ENCODE peak calls at places on chromosomes 16 and 17, in seven cellular contexts. F, Q, O, U, C, W and A are unnamed samples.
A peak's percentile ranks its signal among the peaks of the same experiment; 100 is the strongest.

GRCh38 chr17:27542841-27543463 is 86.7 kb downstream of the KSR1 start:
- ATAC-seq in F (no peak), Q (no peak), O (no peak), U (no peak), C (no peak), W (no peak), A (no peak)

GRCh38 chr17:5499790-5500189 is 13.4 kb downstream of the MIS12 start:
- ATAC-seq in F (no peak), Q (no peak), O (no peak), U (no peak), C (peak; percentile 39), W (no peak), A (no peak)

GRCh38 chr17:17892009-17892408 is 55.2 kb upstream of the SREBF1 start:
- ATAC-seq in F (no peak), Q (no peak), O (no peak), U (no peak), C (no peak), W (no peak), A (no peak)

GRCh38 chr17:43839670-43840101 is 6.7 kb upstream of the MPP3 start:
- ATAC-seq in F (no peak), Q (no peak), O (no peak), U (no peak), C (no peak), W (peak; percentile 81), A (no peak)

GRCh38 chr17:72725432-72726068 is 366.9 kb downstream of the SLC39A11 start:
- ATAC-seq in F (no peak), Q (peak; percentile 32), O (peak; percentile 44), U (peak; percentile 38), C (peak; percentile 77), W (peak; percentile 76), A (peak; percentile 40)

GRCh38 chr16:17230932-17231581 is 239.7 kb downstream of the XYLT1 start:
- ATAC-seq in F (no peak), Q (no peak), O (no peak), U (peak; percentile 60), C (no peak), W (no peak), A (no peak)

GRCh38 chr17:4150106-4150505 is 7.1 kb downstream of the CYB5D2 start:
- ATAC-seq in F (no peak), Q (no peak), O (no peak), U (no peak), C (no peak), W (no peak), A (no peak)

GRCh38 chr17:17575360-17576251 is 15.9 kb downstream of the PEMT start:
- ATAC-seq in F (no peak), Q (peak; percentile 31), O (no peak), U (no peak), C (no peak), W (peak; percentile 29), A (no peak)

GRCh38 chr17:7836596-7837374 is 2.8 kb downstream of the KDM6B start:
- ATAC-seq in F (no peak), Q (peak; percentile 64), O (no peak), U (no peak), C (peak; percentile 50), W (peak; percentile 10), A (no peak)

GRCh38 chr17:57372156-57372555 is 115.8 kb downstream of the MSI2 start:
- ATAC-seq in F (no peak), Q (no peak), O (no peak), U (no peak), C (peak; percentile 6), W (peak; percentile 68), A (no peak)

GRCh38 chr17:57645950-57646686 is 99.0 kb downstream of the CCDC182 start:
- ATAC-seq in F (no peak), Q (no peak), O (peak; percentile 98), U (peak; percentile 97), C (no peak), W (no peak), A (peak; percentile 94)

GRCh38 chr17:81630274-81630673 is 6.6 kb downstream of the NPLOC4 start:
- ATAC-seq in F (no peak), Q (no peak), O (no peak), U (no peak), C (no peak), W (no peak), A (no peak)

GRCh38 chr16:997440-998051 is 16.0 kb downstream of the SOX8 start:
- ATAC-seq in F (no peak), Q (peak; percentile 52), O (peak; percentile 63), U (peak; percentile 73), C (peak; percentile 76), W (peak; percentile 85), A (peak; percentile 55)

GRCh38 chr16:85391175-85391707 is 221.9 kb upstream of the GSE1 start:
- ATAC-seq in F (no peak), Q (no peak), O (no peak), U (no peak), C (no peak), W (no peak), A (no peak)

GRCh38 chr17:68775338-68775737 is 174.2 kb upstream of the FAM20A start:
- ATAC-seq in F (no peak), Q (no peak), O (no peak), U (no peak), C (peak; percentile 20), W (no peak), A (no peak)

GRCh38 chr16:72658888-72659717 is 388.8 kb downstream of the ZFHX3 start:
- ATAC-seq in F (no peak), Q (no peak), O (no peak), U (no peak), C (no peak), W (no peak), A (no peak)

GRCh38 chr17:2063306-2064146 is 8.6 kb downstream of the HIC1 start:
- ATAC-seq in F (peak; percentile 9), Q (no peak), O (no peak), U (no peak), C (peak; percentile 24), W (no peak), A (no peak)

GRCh38 chr17:36673637-36674277 is 72.4 kb downstream of the MRM1 start:
- ATAC-seq in F (no peak), Q (no peak), O (peak; percentile 36), U (peak; percentile 25), C (no peak), W (no peak), A (no peak)

GRCh38 chr16:87764600-87765472 is 950 bp downstream of the KLHDC4 start:
- ATAC-seq in F (no peak), Q (no peak), O (no peak), U (peak; percentile 5), C (no peak), W (no peak), A (no peak)

GRCh38 chr17:34076743-34077631 is 178.1 kb upstream of the CCL2 start:
- ATAC-seq in F (no peak), Q (no peak), O (no peak), U (no peak), C (no peak), W (no peak), A (no peak)

GRCh38 chr16:2468142-2468724 is 2.9 kb upstream of the NTN3 start:
- ATAC-seq in F (peak; percentile 61), Q (no peak), O (peak; percentile 33), U (peak; percentile 31), C (peak; percentile 1), W (peak; percentile 27), A (peak; percentile 31)

GRCh38 chr16:90020838-90021382 is 1.7 kb upstream of the DBNDD1 start:
- ATAC-seq in F (no peak), Q (no peak), O (no peak), U (no peak), C (no peak), W (no peak), A (no peak)

GRCh38 chr17:27456681-27457404 is 595 bp downstream of the KSR1 start:
- ATAC-seq in F (no peak), Q (no peak), O (no peak), U (peak; percentile 30), C (peak; percentile 23), W (no peak), A (no peak)

GRCh38 chr16:70151391-70151790 is 22.2 kb upstream of the CLEC18C start:
- ATAC-seq in F (no peak), Q (no peak), O (no peak), U (no peak), C (no peak), W (no peak), A (no peak)

GRCh38 chr16:85781685-85782370 is 17.5 kb downstream of the EMC8 start:
- ATAC-seq in F (no peak), Q (peak; percentile 58), O (no peak), U (no peak), C (peak; percentile 34), W (peak; percentile 79), A (no peak)

GRCh38 chr17:51540151-51540550 is 279.8 kb downstream of the UTP18 start:
- ATAC-seq in F (no peak), Q (no peak), O (no peak), U (no peak), C (no peak), W (no peak), A (no peak)

GRCh38 chr17:47999612-48000011 is 28.7 kb downstream of the CDK5RAP3 start:
- ATAC-seq in F (no peak), Q (no peak), O (peak; percentile 47), U (peak; percentile 44), C (no peak), W (no peak), A (no peak)

GRCh38 chr17:4938670-4939553 is 934 bp downstream of the SLC25A11 start:
- ATAC-seq in F (no peak), Q (no peak), O (no peak), U (no peak), C (no peak), W (no peak), A (no peak)